ENCODE peak calls at places on chromosomes 7 and 10, in four cellular contexts. One of them, this sample, is unnamed. For H3K4me1, the result is how much of the 10 kb centered on the place peaks cover.

GRCh38 chr7:116434820-116435341 is 64.7 kb upstream of the CAV2 start:
- DNase-seq in heart right ventricle: no peak
- DNase-seq in left ventricle myocardium inferior: no peak
- DNase-seq in thoracic aorta: no peak
- DNase-seq in this sample: no peak

GRCh38 chr7:135281363-135281949 is 47.8 kb downstream of the STRA8 start:
- DNase-seq in heart right ventricle: peak
- DNase-seq in left ventricle myocardium inferior: peak
- DNase-seq in thoracic aorta: peak
- DNase-seq in this sample: peak

GRCh38 chr7:139909379-139910050 is 80.5 kb downstream of the TBXAS1 start:
- DNase-seq in heart right ventricle: no peak
- DNase-seq in left ventricle myocardium inferior: no peak
- DNase-seq in thoracic aorta: no peak
- DNase-seq in this sample: no peak

GRCh38 chr10:71150811-71151210 is 61.6 kb upstream of the UNC5B start:
- DNase-seq in heart right ventricle: no peak
- DNase-seq in left ventricle myocardium inferior: no peak
- DNase-seq in thoracic aorta: no peak
- DNase-seq in this sample: no peak

GRCh38 chr7:73338321-73338720 is 10.4 kb downstream of the FKBP6 start:
- DNase-seq in heart right ventricle: no peak
- DNase-seq in left ventricle myocardium inferior: no peak
- DNase-seq in thoracic aorta: no peak
- DNase-seq in this sample: no peak

GRCh38 chr10:72331575-72332422 is 22.9 kb downstream of the DNAJB12 start:
- DNase-seq in heart right ventricle: peak
- DNase-seq in left ventricle myocardium inferior: peak
- DNase-seq in thoracic aorta: peak
- DNase-seq in this sample: peak

GRCh38 chr7:120792861-120793130 is 65.1 kb downstream of the TSPAN12 start:
- DNase-seq in heart right ventricle: no peak
- DNase-seq in left ventricle myocardium inferior: no peak
- DNase-seq in thoracic aorta: no peak
- DNase-seq in this sample: no peak

GRCh38 chr10:15775513-15775912 is 55.8 kb upstream of the ITGA8 start:
- DNase-seq in heart right ventricle: no peak
- DNase-seq in left ventricle myocardium inferior: no peak
- DNase-seq in thoracic aorta: no peak
- DNase-seq in this sample: no peak

GRCh38 chr7:90613088-90613498 is 17.0 kb downstream of the CDK14 start:
- DNase-seq in heart right ventricle: no peak
- DNase-seq in left ventricle myocardium inferior: no peak
- DNase-seq in thoracic aorta: no peak
- DNase-seq in this sample: no peak

GRCh38 chr7:23347007-23347681 is 48.0 kb downstream of the MALSU1 start:
- DNase-seq in heart right ventricle: no peak
- DNase-seq in left ventricle myocardium inferior: no peak
- DNase-seq in thoracic aorta: no peak
- DNase-seq in this sample: no peak

GRCh38 chr10:132292972-132293415 is 14.8 kb downstream of the STK32C start:
- DNase-seq in heart right ventricle: no peak
- DNase-seq in left ventricle myocardium inferior: no peak
- DNase-seq in thoracic aorta: no peak
- DNase-seq in this sample: peak

GRCh38 chr7:39595102-39595620 is 28.2 kb upstream of the RALA start:
- DNase-seq in heart right ventricle: peak
- DNase-seq in left ventricle myocardium inferior: no peak
- DNase-seq in thoracic aorta: no peak
- DNase-seq in this sample: no peak

GRCh38 chr10:58641708-58642107 is 129.0 kb downstream of the BICC1 start:
- DNase-seq in heart right ventricle: no peak
- DNase-seq in left ventricle myocardium inferior: no peak
- DNase-seq in thoracic aorta: no peak
- DNase-seq in this sample: no peak

GRCh38 chr10:114868801-114869200 is 47.2 kb downstream of the FHIP2A start:
- DNase-seq in heart right ventricle: no peak
- DNase-seq in left ventricle myocardium inferior: no peak
- DNase-seq in thoracic aorta: no peak
- DNase-seq in this sample: no peak

GRCh38 chr10:52216852-52217251 is 97.2 kb upstream of the DKK1 start:
- DNase-seq in heart right ventricle: no peak
- DNase-seq in left ventricle myocardium inferior: no peak
- DNase-seq in thoracic aorta: no peak
- DNase-seq in this sample: no peak

GRCh38 chr10:85105614-85106013 is 777.2 kb downstream of the CCSER2 start:
- DNase-seq in heart right ventricle: no peak
- DNase-seq in left ventricle myocardium inferior: no peak
- DNase-seq in thoracic aorta: no peak
- DNase-seq in this sample: no peak

GRCh38 chr7:67440321-67440720 is 443.7 kb downstream of the TYW1 start:
- DNase-seq in heart right ventricle: no peak
- DNase-seq in left ventricle myocardium inferior: no peak
- DNase-seq in thoracic aorta: no peak
- DNase-seq in this sample: no peak
- TF ChIP-seq CTCF in heart right ventricle: no peak
- TF ChIP-seq CTCF in left ventricle myocardium inferior: no peak
- TF ChIP-seq CTCF in thoracic aorta: no peak
- TF ChIP-seq CTCF in this sample: no peak

GRCh38 chr7:138167222-138167621 is 91.0 kb downstream of the AKR1D1 start:
- DNase-seq in heart right ventricle: no peak
- DNase-seq in left ventricle myocardium inferior: no peak
- DNase-seq in thoracic aorta: no peak
- DNase-seq in this sample: no peak
- H3K4me1 ChIP-seq in heart right ventricle: under half
- H3K4me1 ChIP-seq in left ventricle myocardium inferior: under half
- H3K4me1 ChIP-seq in thoracic aorta: under half
- H3K4me1 ChIP-seq in this sample: under half

DNA sequence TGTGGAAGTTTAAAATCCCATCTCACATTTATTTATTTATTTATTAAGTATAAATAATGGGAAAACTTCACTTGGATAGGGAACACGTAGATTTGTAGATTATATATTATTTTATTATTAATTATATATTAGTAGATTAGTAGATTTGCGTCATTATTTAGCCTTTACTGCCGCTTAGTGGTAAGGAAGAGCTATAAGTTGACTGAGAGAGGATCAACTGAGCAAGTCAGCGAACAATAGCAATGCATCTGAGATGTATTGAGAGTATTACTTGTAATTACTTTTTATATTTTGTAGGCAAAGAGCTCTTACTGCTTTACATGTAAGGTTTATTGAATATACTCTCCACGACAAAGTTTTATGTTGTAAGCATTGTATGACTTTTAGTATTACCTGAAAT is 244.5 kb upstream of the ANKRD30A start:
- DNase-seq in heart right ventricle: no peak
- DNase-seq in left ventricle myocardium inferior: no peak
- DNase-seq in thoracic aorta: no peak
- DNase-seq in this sample: no peak
- TF ChIP-seq CTCF in heart right ventricle: peak
- TF ChIP-seq CTCF in left ventricle myocardium inferior: peak
- TF ChIP-seq CTCF in thoracic aorta: peak
- TF ChIP-seq CTCF in this sample: peak

DNA sequence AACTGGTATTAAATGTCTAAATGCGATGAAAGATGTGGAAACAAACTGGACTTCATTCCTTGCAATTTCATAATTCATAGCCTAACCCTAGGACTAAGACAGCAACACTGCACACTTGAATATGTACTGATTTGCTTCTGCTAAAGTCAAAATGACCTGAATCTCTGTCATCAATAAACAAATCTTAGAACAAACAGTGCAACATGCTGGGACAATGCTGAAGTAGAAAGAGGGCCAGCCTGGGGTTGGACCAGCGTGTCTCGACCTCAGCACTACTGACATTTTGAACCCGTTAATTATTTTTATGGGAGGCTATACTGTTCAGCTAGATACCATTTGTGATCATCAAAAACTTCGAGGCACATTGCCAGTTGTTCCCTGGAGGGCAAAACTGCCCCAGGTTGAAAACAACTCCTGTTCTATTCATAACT is 47.1 kb downstream of the MYOF start:
- DNase-seq in heart right ventricle: no peak
- DNase-seq in left ventricle myocardium inferior: no peak
- DNase-seq in thoracic aorta: no peak
- DNase-seq in this sample: no peak
- H3K4me1 ChIP-seq in heart right ventricle: under half
- H3K4me1 ChIP-seq in left ventricle myocardium inferior: half or more
- H3K4me1 ChIP-seq in thoracic aorta: half or more
- H3K4me1 ChIP-seq in this sample: half or more

GRCh38 chr7:47819054-47819920 is 129.0 kb downstream of the PKD1L1 start:
- DNase-seq in heart right ventricle: peak
- DNase-seq in left ventricle myocardium inferior: peak
- DNase-seq in thoracic aorta: no peak
- DNase-seq in this sample: peak
- TF ChIP-seq CTCF in heart right ventricle: peak
- TF ChIP-seq CTCF in left ventricle myocardium inferior: peak
- TF ChIP-seq CTCF in thoracic aorta: peak
- TF ChIP-seq CTCF in this sample: peak

GRCh38 chr7:55556492-55556891 is 15.8 kb downstream of the VOPP1 start:
- DNase-seq in heart right ventricle: no peak
- DNase-seq in left ventricle myocardium inferior: no peak
- DNase-seq in thoracic aorta: no peak
- DNase-seq in this sample: no peak

GRCh38 chr7:55555160-55555559 is 17.1 kb downstream of the VOPP1 start:
- DNase-seq in heart right ventricle: no peak
- DNase-seq in left ventricle myocardium inferior: no peak
- DNase-seq in thoracic aorta: no peak
- DNase-seq in this sample: no peak

GRCh38 chr7:55556031-55556430 is 16.3 kb downstream of the VOPP1 start:
- DNase-seq in heart right ventricle: no peak
- DNase-seq in left ventricle myocardium inferior: no peak
- DNase-seq in thoracic aorta: no peak
- DNase-seq in this sample: no peak

GRCh38 chr7:55558962-55559920 is 13.1 kb downstream of the VOPP1 start:
- DNase-seq in heart right ventricle: no peak
- DNase-seq in left ventricle myocardium inferior: no peak
- DNase-seq in thoracic aorta: no peak
- DNase-seq in this sample: no peak

DNA sequence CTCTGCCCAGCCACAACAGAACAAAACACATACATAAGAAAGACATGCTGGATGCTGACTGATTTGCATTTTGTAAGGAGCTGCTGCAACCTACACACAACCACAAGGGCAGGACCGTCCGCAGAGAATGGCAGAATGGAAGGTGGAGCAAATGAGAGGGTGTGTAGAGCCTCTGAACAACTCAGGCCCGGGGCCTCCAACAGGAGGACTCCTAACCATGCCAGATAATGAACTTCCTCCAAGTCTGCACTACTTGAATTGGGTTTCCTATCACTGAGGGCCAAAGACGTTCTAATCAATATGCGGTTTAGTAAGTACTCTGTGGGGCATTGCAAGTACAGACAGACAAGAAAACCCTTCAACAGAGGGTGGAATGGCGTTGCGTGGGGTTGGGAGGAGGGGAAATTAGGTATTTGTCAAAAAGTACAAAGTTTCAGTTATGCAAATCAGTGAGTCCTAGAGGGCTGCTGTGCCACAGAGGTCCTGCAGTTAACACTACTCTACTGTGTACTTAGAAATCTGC is 14.6 kb downstream of the VOPP1 start:
- DNase-seq in heart right ventricle: no peak
- DNase-seq in left ventricle myocardium inferior: no peak
- DNase-seq in thoracic aorta: no peak
- DNase-seq in this sample: no peak
- H3K4me1 ChIP-seq in heart right ventricle: under half
- H3K4me1 ChIP-seq in left ventricle myocardium inferior: under half
- H3K4me1 ChIP-seq in thoracic aorta: under half
- H3K4me1 ChIP-seq in this sample: under half

GRCh38 chr10:44990965-44991364 is 9.8 kb upstream of the ZNF22 start:
- DNase-seq in heart right ventricle: no peak
- DNase-seq in left ventricle myocardium inferior: no peak
- DNase-seq in thoracic aorta: no peak
- DNase-seq in this sample: no peak

GRCh38 chr10:44988957-44989620 is 10.5 kb upstream of the DEPP1 start:
- DNase-seq in heart right ventricle: peak
- DNase-seq in left ventricle myocardium inferior: no peak
- DNase-seq in thoracic aorta: no peak
- DNase-seq in this sample: no peak

GRCh38 chr10:44991571-44991970 is 9.2 kb upstream of the ZNF22 start:
- DNase-seq in heart right ventricle: no peak
- DNase-seq in left ventricle myocardium inferior: no peak
- DNase-seq in thoracic aorta: no peak
- DNase-seq in this sample: peak

GRCh38 chr10:44989621-44990301 is 11.0 kb upstream of the ZNF22 start:
- DNase-seq in heart right ventricle: no peak
- DNase-seq in left ventricle myocardium inferior: no peak
- DNase-seq in thoracic aorta: no peak
- DNase-seq in this sample: no peak

GRCh38 chr10:44990302-44990655 is 10.4 kb upstream of the ZNF22 start:
- DNase-seq in heart right ventricle: no peak
- DNase-seq in left ventricle myocardium inferior: no peak
- DNase-seq in thoracic aorta: no peak
- DNase-seq in this sample: no peak
- TF ChIP-seq CTCF in heart right ventricle: peak
- TF ChIP-seq CTCF in left ventricle myocardium inferior: peak
- TF ChIP-seq CTCF in thoracic aorta: no peak
- TF ChIP-seq CTCF in this sample: no peak

GRCh38 chr7:7100432-7100849 is 81.9 kb upstream of the C1GALT1 start:
- DNase-seq in heart right ventricle: no peak
- DNase-seq in left ventricle myocardium inferior: no peak
- DNase-seq in thoracic aorta: no peak
- DNase-seq in this sample: no peak

GRCh38 chr7:7102906-7103305 is 79.4 kb upstream of the C1GALT1 start:
- DNase-seq in heart right ventricle: no peak
- DNase-seq in left ventricle myocardium inferior: no peak
- DNase-seq in thoracic aorta: no peak
- DNase-seq in this sample: no peak

GRCh38 chr7:7103343-7104313 is 78.7 kb upstream of the C1GALT1 start:
- DNase-seq in heart right ventricle: peak
- DNase-seq in left ventricle myocardium inferior: no peak
- DNase-seq in thoracic aorta: no peak
- DNase-seq in this sample: no peak

GRCh38 chr7:7098280-7098818 is 84.0 kb upstream of the C1GALT1 start:
- DNase-seq in heart right ventricle: no peak
- DNase-seq in left ventricle myocardium inferior: no peak
- DNase-seq in thoracic aorta: no peak
- DNase-seq in this sample: no peak

GRCh38 chr7:7099584-7100014 is 82.7 kb upstream of the C1GALT1 start:
- DNase-seq in heart right ventricle: peak
- DNase-seq in left ventricle myocardium inferior: peak
- DNase-seq in thoracic aorta: peak
- DNase-seq in this sample: peak
- H3K4me1 ChIP-seq in heart right ventricle: under half
- H3K4me1 ChIP-seq in left ventricle myocardium inferior: under half
- H3K4me1 ChIP-seq in thoracic aorta: under half
- H3K4me1 ChIP-seq in this sample: under half

GRCh38 chr10:50552771-50553535 is 70.8 kb downstream of the SGMS1 start:
- DNase-seq in heart right ventricle: no peak
- DNase-seq in left ventricle myocardium inferior: no peak
- DNase-seq in thoracic aorta: no peak
- DNase-seq in this sample: no peak
- TF ChIP-seq CTCF in heart right ventricle: peak
- TF ChIP-seq CTCF in left ventricle myocardium inferior: peak
- TF ChIP-seq CTCF in thoracic aorta: peak
- TF ChIP-seq CTCF in this sample: peak

DNA sequence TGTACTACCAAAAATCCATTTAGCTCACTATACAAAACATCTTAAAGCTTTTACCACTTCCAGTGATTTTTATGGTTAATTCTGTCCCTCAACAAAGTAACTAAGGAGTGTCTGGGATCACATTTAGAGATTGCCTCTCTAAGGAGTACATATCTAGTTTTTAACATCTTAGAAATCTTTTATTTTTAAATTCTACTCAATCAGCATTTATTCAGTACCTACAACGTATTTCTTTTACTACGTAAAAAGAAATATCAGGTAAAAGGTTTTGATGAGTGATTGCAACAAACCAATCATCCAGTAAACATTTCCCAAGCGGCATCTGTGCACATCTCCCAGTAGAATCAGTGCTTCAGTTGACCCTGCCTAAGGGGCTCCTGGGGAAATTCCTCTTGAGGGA is 31.9 kb downstream of the LAMB1 start:
- DNase-seq in heart right ventricle: no peak
- DNase-seq in left ventricle myocardium inferior: no peak
- DNase-seq in thoracic aorta: no peak
- DNase-seq in this sample: no peak
- H3K4me1 ChIP-seq in heart right ventricle: half or more
- H3K4me1 ChIP-seq in left ventricle myocardium inferior: half or more
- H3K4me1 ChIP-seq in thoracic aorta: under half
- H3K4me1 ChIP-seq in this sample: under half